ENCODE peak calls at places on chromosomes 11 and 22, in five cellular contexts. One of them, this sample, is unnamed.

GRCh38 chr22:20867179-20868099 is 8.6 kb downstream of the SNAP29 start:
- DNase-seq in progenitor cell of endocrine pancreas: no peak
- DNase-seq in H9: no peak
- DNase-seq in RWPE2: no peak
- DNase-seq in upper lobe of right lung: no peak
- DNase-seq in this sample: peak

GRCh38 chr22:22021160-22021750 is 38.7 kb upstream of the TOP3B start:
- DNase-seq in progenitor cell of endocrine pancreas: no peak
- DNase-seq in upper lobe of right lung: no peak
- DNase-seq in H9: no peak
- DNase-seq in RWPE2: no peak
- DNase-seq in this sample: no peak

GRCh38 chr22:28904211-28904808 is 20.9 kb downstream of the ZNRF3 start:
- DNase-seq in upper lobe of right lung: no peak
- DNase-seq in progenitor cell of endocrine pancreas: no peak
- DNase-seq in H9: no peak
- DNase-seq in RWPE2: no peak
- DNase-seq in this sample: peak

GRCh38 chr11:64870893-64871849 is 7.2 kb downstream of the EHD1 start:
- DNase-seq in progenitor cell of endocrine pancreas: no peak
- DNase-seq in RWPE2: no peak
- DNase-seq in H9: no peak
- DNase-seq in upper lobe of right lung: no peak
- DNase-seq in this sample: no peak

GRCh38 chr11:87879118-87879517 is 296.1 kb downstream of the RAB38 start:
- DNase-seq in upper lobe of right lung: no peak
- DNase-seq in progenitor cell of endocrine pancreas: no peak
- DNase-seq in RWPE2: no peak
- DNase-seq in H9: no peak
- DNase-seq in this sample: peak

GRCh38 chr11:34259087-34259486 is 98.7 kb downstream of the ABTB2 start:
- DNase-seq in RWPE2: no peak
- DNase-seq in upper lobe of right lung: no peak
- DNase-seq in progenitor cell of endocrine pancreas: no peak
- DNase-seq in H9: no peak
- DNase-seq in this sample: no peak

GRCh38 chr11:93155738-93156137 is 42.1 kb downstream of the SLC36A4 start:
- DNase-seq in RWPE2: no peak
- DNase-seq in progenitor cell of endocrine pancreas: no peak
- DNase-seq in H9: no peak
- DNase-seq in upper lobe of right lung: no peak
- DNase-seq in this sample: no peak

GRCh38 chr11:8026982-8027381 is 39.8 kb downstream of the EIF3F start:
- DNase-seq in progenitor cell of endocrine pancreas: no peak
- DNase-seq in upper lobe of right lung: no peak
- DNase-seq in H9: no peak
- DNase-seq in RWPE2: no peak
- DNase-seq in this sample: peak

GRCh38 chr11:14625804-14626203 is 17.8 kb upstream of the PDE3B start:
- DNase-seq in upper lobe of right lung: no peak
- DNase-seq in progenitor cell of endocrine pancreas: no peak
- DNase-seq in H9: no peak
- DNase-seq in RWPE2: no peak
- DNase-seq in this sample: no peak

GRCh38 chr11:2590951-2591754 is 108.6 kb downstream of the KCNQ1OT1 start:
- DNase-seq in upper lobe of right lung: peak
- DNase-seq in H9: peak
- DNase-seq in RWPE2: peak
- DNase-seq in progenitor cell of endocrine pancreas: peak
- DNase-seq in this sample: no peak

GRCh38 chr11:73227571-73228211 is 9.6 kb downstream of the P2RY2 start:
- DNase-seq in RWPE2: peak
- DNase-seq in progenitor cell of endocrine pancreas: peak
- DNase-seq in H9: peak
- DNase-seq in upper lobe of right lung: peak
- DNase-seq in this sample: no peak

GRCh38 chr11:110828086-110828485 is 115.8 kb upstream of the ARHGAP20 start:
- DNase-seq in H9: no peak
- DNase-seq in RWPE2: no peak
- DNase-seq in upper lobe of right lung: no peak
- DNase-seq in progenitor cell of endocrine pancreas: no peak
- DNase-seq in this sample: no peak

GRCh38 chr11:46537121-46537520 is 56.7 kb downstream of the AMBRA1 start:
- DNase-seq in progenitor cell of endocrine pancreas: no peak
- DNase-seq in RWPE2: no peak
- DNase-seq in H9: no peak
- DNase-seq in upper lobe of right lung: no peak
- DNase-seq in this sample: no peak

GRCh38 chr11:94664336-94664735 is 97.2 kb downstream of the PIWIL4 start:
- DNase-seq in upper lobe of right lung: no peak
- DNase-seq in progenitor cell of endocrine pancreas: peak
- DNase-seq in RWPE2: no peak
- DNase-seq in H9: no peak
- DNase-seq in this sample: peak

GRCh38 chr22:41762980-41763779 is 37.3 kb upstream of the CCDC134 start:
- DNase-seq in RWPE2: no peak
- DNase-seq in progenitor cell of endocrine pancreas: peak
- DNase-seq in upper lobe of right lung: no peak
- DNase-seq in H9: peak
- DNase-seq in this sample: peak

GRCh38 chr11:133797542-133797941 is 47.8 kb downstream of the SPATA19 start:
- DNase-seq in upper lobe of right lung: no peak
- DNase-seq in H9: peak
- DNase-seq in progenitor cell of endocrine pancreas: no peak
- DNase-seq in RWPE2: no peak
- DNase-seq in this sample: no peak

GRCh38 chr11:34588023-34588422 is 32.9 kb upstream of the EHF start:
- DNase-seq in progenitor cell of endocrine pancreas: no peak
- DNase-seq in H9: no peak
- DNase-seq in upper lobe of right lung: no peak
- DNase-seq in RWPE2: no peak
- DNase-seq in this sample: no peak

GRCh38 chr11:23866641-23867040 is 630.2 kb upstream of the LUZP2 start:
- DNase-seq in H9: no peak
- DNase-seq in upper lobe of right lung: no peak
- DNase-seq in RWPE2: no peak
- DNase-seq in progenitor cell of endocrine pancreas: no peak
- DNase-seq in this sample: no peak

GRCh38 chr11:57566564-57567209 is 785 bp downstream of the UBE2L6 start:
- DNase-seq in upper lobe of right lung: no peak
- DNase-seq in H9: no peak
- DNase-seq in RWPE2: no peak
- DNase-seq in progenitor cell of endocrine pancreas: no peak
- DNase-seq in this sample: no peak

GRCh38 chr22:24593810-24594568 is 1.1 kb upstream of the LRRC75B start:
- DNase-seq in H9: no peak
- DNase-seq in progenitor cell of endocrine pancreas: no peak
- DNase-seq in upper lobe of right lung: no peak
- DNase-seq in RWPE2: no peak
- DNase-seq in this sample: no peak

GRCh38 chr11:86916330-86916729 is 38.9 kb downstream of the FZD4 start:
- DNase-seq in H9: no peak
- DNase-seq in RWPE2: no peak
- DNase-seq in progenitor cell of endocrine pancreas: no peak
- DNase-seq in upper lobe of right lung: no peak
- DNase-seq in this sample: peak

GRCh38 chr22:30277547-30278344 is 11.1 kb upstream of the OSM start:
- DNase-seq in upper lobe of right lung: no peak
- DNase-seq in progenitor cell of endocrine pancreas: no peak
- DNase-seq in RWPE2: no peak
- DNase-seq in H9: no peak
- DNase-seq in this sample: peak

GRCh38 chr11:4093519-4094347 is 866 bp upstream of the RRM1 start:
- DNase-seq in H9: no peak
- DNase-seq in progenitor cell of endocrine pancreas: no peak
- DNase-seq in RWPE2: no peak
- DNase-seq in upper lobe of right lung: no peak
- DNase-seq in this sample: no peak

GRCh38 chr11:79150320-79150719 is 290.5 kb downstream of the TENM4 start:
- DNase-seq in RWPE2: no peak
- DNase-seq in upper lobe of right lung: no peak
- DNase-seq in H9: no peak
- DNase-seq in progenitor cell of endocrine pancreas: no peak
- DNase-seq in this sample: no peak

GRCh38 chr22:45688606-45689080 is 17.0 kb downstream of the ATXN10 start:
- DNase-seq in upper lobe of right lung: no peak
- DNase-seq in H9: no peak
- DNase-seq in progenitor cell of endocrine pancreas: no peak
- DNase-seq in RWPE2: peak
- DNase-seq in this sample: peak

GRCh38 chr22:29435236-29435635 is 3.1 kb upstream of the RFPL1 start:
- DNase-seq in upper lobe of right lung: no peak
- DNase-seq in H9: no peak
- DNase-seq in progenitor cell of endocrine pancreas: no peak
- DNase-seq in RWPE2: no peak
- DNase-seq in this sample: no peak

GRCh38 chr11:65791719-65792213 is 4.9 kb downstream of the OVOL1 start:
- DNase-seq in upper lobe of right lung: peak
- DNase-seq in progenitor cell of endocrine pancreas: no peak
- DNase-seq in RWPE2: no peak
- DNase-seq in H9: no peak
- DNase-seq in this sample: no peak

DNA sequence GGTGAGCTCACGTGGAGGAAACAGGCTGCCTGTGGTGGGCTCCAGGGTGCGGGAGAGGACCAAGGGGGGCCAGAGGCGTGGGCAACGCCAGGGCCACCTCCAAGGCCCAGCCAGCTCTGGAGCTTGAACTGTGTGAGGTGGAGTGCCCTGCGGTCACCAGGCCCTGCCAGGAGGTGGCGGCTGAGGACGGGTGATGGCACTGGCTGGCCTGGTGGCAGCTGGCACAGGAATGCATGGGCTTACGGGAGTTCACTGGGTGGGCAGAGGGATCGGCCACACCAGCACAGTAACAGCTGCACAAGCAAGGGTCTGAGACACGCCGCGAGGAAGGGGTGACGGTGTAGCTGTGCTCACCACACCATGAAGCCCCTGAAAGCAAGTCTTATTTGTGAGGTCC is 15.8 kb downstream of the TOLLIP start:
- DNase-seq in upper lobe of right lung: peak
- DNase-seq in progenitor cell of endocrine pancreas: no peak
- DNase-seq in RWPE2: peak
- DNase-seq in H9: no peak
- DNase-seq in this sample: no peak
- TF ChIP-seq CTCF in upper lobe of right lung: peak
- TF ChIP-seq CTCF in progenitor cell of endocrine pancreas: peak
- TF ChIP-seq CTCF in RWPE2: peak
- TF ChIP-seq CTCF in H9: peak
- TF ChIP-seq CTCF in this sample: peak

GRCh38 chr11:61629082-61629481 is 48.2 kb upstream of the SYT7 start:
- DNase-seq in progenitor cell of endocrine pancreas: no peak
- DNase-seq in RWPE2: no peak
- DNase-seq in upper lobe of right lung: no peak
- DNase-seq in H9: no peak
- DNase-seq in this sample: no peak

GRCh38 chr11:61625525-61625924 is 44.6 kb upstream of the SYT7 start:
- DNase-seq in upper lobe of right lung: no peak
- DNase-seq in RWPE2: no peak
- DNase-seq in H9: no peak
- DNase-seq in progenitor cell of endocrine pancreas: no peak
- DNase-seq in this sample: no peak

GRCh38 chr11:61630104-61630503 is 49.2 kb upstream of the SYT7 start:
- DNase-seq in H9: no peak
- DNase-seq in progenitor cell of endocrine pancreas: no peak
- DNase-seq in upper lobe of right lung: no peak
- DNase-seq in RWPE2: no peak
- DNase-seq in this sample: no peak

GRCh38 chr11:61627831-61628753 is 47.2 kb upstream of the SYT7 start:
- DNase-seq in RWPE2: no peak
- DNase-seq in H9: peak
- DNase-seq in progenitor cell of endocrine pancreas: peak
- DNase-seq in upper lobe of right lung: peak
- DNase-seq in this sample: peak

GRCh38 chr11:61626580-61627380 is 45.9 kb upstream of the SYT7 start:
- DNase-seq in RWPE2: peak
- DNase-seq in H9: peak
- DNase-seq in upper lobe of right lung: peak
- DNase-seq in progenitor cell of endocrine pancreas: peak
- DNase-seq in this sample: no peak
- TF ChIP-seq CTCF in RWPE2: peak
- TF ChIP-seq CTCF in H9: peak
- TF ChIP-seq CTCF in upper lobe of right lung: no peak
- TF ChIP-seq CTCF in progenitor cell of endocrine pancreas: peak
- TF ChIP-seq CTCF in this sample: no peak

DNA sequence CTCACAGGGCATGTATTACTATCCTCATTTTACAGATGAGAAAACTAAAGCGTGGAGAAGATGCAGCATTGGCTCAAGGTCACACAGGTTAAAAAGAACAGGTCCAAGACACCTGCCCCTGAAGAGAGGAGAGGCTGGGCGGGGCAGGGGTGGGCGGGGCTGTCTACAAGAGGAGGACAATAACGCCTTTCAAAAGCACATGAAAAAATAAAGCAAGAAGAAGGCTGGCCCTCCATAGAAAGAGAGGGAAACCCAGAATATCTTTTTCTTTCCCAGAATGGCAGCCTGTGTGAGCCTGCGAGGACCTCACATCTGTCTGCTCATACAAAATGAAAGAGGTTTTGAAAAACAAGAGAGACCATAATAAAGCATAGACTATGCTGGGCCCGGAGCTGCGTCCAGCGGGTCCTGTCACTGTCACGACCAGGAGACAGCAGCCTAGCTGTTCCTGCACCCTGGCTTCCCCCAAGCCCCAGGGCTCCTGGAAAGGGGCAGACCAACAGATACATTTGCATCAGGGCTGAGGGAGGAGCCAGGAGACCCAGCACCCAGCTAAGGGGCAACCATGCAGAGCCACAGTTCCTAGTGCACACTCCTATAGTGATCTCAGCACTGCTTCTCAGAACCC is 61.6 kb downstream of the DSCAML1 start:
- DNase-seq in upper lobe of right lung: peak
- DNase-seq in H9: no peak
- DNase-seq in progenitor cell of endocrine pancreas: no peak
- DNase-seq in RWPE2: no peak
- DNase-seq in this sample: no peak
- TF ChIP-seq CTCF in upper lobe of right lung: no peak
- TF ChIP-seq CTCF in H9: no peak
- TF ChIP-seq CTCF in progenitor cell of endocrine pancreas: no peak
- TF ChIP-seq CTCF in RWPE2: no peak
- TF ChIP-seq CTCF in this sample: no peak

DNA sequence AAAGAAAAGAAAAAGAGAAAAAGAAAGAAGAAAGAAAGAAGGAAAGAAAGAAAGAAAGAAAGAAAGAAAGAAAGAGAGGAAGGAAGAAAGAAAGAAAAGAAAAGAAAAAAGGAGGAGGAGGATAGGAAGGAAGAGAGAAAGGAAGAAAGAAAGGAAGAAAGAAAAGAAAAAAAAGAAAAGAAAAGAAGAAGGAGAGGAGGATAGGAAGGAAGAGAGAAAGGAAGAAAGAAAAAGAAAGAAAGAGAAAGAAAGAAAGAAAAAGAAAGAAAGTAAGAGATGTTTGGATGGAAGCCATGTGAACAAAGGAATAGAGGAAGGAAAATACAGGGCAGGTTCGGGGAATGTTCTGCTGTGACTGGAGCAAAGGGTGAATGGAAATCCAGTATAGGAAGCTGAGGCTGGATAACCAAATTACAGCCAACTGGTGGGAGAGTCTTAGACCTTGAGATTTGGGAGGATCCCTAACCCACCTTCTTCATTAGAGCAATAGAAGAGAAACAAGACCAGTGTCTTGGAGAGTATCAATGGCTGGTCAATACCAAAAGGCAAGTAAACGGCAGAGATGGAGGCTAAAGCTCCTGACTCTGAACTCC is 94.9 kb downstream of the RASSF10 start:
- DNase-seq in progenitor cell of endocrine pancreas: no peak
- DNase-seq in upper lobe of right lung: no peak
- DNase-seq in RWPE2: no peak
- DNase-seq in H9: no peak
- DNase-seq in this sample: no peak
- TF ChIP-seq CTCF in progenitor cell of endocrine pancreas: no peak
- TF ChIP-seq CTCF in upper lobe of right lung: no peak
- TF ChIP-seq CTCF in RWPE2: no peak
- TF ChIP-seq CTCF in H9: no peak
- TF ChIP-seq CTCF in this sample: no peak